ENCODE peak calls at places on chromosomes 6 and 20, in six cellular contexts. A is lower lobe of right lung, J is A549, Q is astrocyte of the cerebellum, I is upper lobe of right lung, Y is transverse colon. T is an unnamed sample.
A peak's percentile ranks its signal among the peaks of the same experiment; 100 is the strongest.

GRCh38 chr6:47097092-47097945 is 55.2 kb upstream of the ADGRF1 start:
- DNase-seq in A (peak; percentile 52), J (peak; percentile 55), Q (peak; percentile 78), I (peak; percentile 66), Y (peak; percentile 74), T (peak; percentile 93)

GRCh38 chr20:18360601-18361000 is 72.3 kb downstream of the ZNF133 start:
- DNase-seq in A (no peak), J (no peak), Q (no peak), I (no peak), Y (no peak), T (no peak)

GRCh38 chr6:81751388-81752083 is 945 bp downstream of the TENT5A start:
- DNase-seq in A (peak; percentile 86), J (peak; percentile 2), Q (no peak), I (peak; percentile 87), Y (peak; percentile 62), T (peak; percentile 47)

GRCh38 chr6:30325873-30326445 is 768 bp upstream of the TRIM39 start:
- DNase-seq in A (no peak), J (peak; percentile 49), Q (peak; percentile 24), I (peak; percentile 63), Y (no peak), T (peak; percentile 69)

GRCh38 chr6:170144952-170145587 is 145.8 kb downstream of the DLL1 start:
- DNase-seq in A (no peak), J (no peak), Q (no peak), I (peak; percentile 20), Y (no peak), T (no peak)

GRCh38 chr6:158826819-158827501 is 7.8 kb upstream of the EZR start:
- DNase-seq in A (no peak), J (no peak), Q (no peak), I (no peak), Y (no peak), T (no peak)

GRCh38 chr6:127266178-127266891 is at the start of gene RNF146:
- DNase-seq in A (peak; percentile 89), J (peak; percentile 65), Q (peak; percentile 74), I (peak; percentile 92), Y (peak; percentile 85), T (peak; percentile 91)

GRCh38 chr6:27076116-27076515 is 171.4 kb upstream of the PRSS16 start:
- DNase-seq in A (no peak), J (no peak), Q (no peak), I (no peak), Y (no peak), T (no peak)

GRCh38 chr6:9140861-9141534 is 705.7 kb upstream of the SLC35B3 start:
- DNase-seq in A (no peak), J (no peak), Q (no peak), I (no peak), Y (no peak), T (peak; percentile 9)

GRCh38 chr6:19896580-19897010 is 59.4 kb downstream of the ID4 start:
- DNase-seq in A (no peak), J (no peak), Q (no peak), I (no peak), Y (no peak), T (no peak)

GRCh38 chr20:2103454-2104153 is 2.0 kb downstream of the STK35 start:
- DNase-seq in A (no peak), J (no peak), Q (no peak), I (no peak), Y (no peak), T (no peak)

GRCh38 chr6:49457771-49458170 is 5.3 kb downstream of the MMUT start:
- DNase-seq in A (no peak), J (no peak), Q (no peak), I (no peak), Y (no peak), T (no peak)

GRCh38 chr6:3280866-3281465 is 22.2 kb downstream of the PSMG4 start:
- DNase-seq in A (peak; percentile 35), J (no peak), Q (no peak), I (peak; percentile 48), Y (peak; percentile 5), T (peak; percentile 61)

GRCh38 chr6:106089981-106090380 is 3.8 kb downstream of the PRDM1 start:
- DNase-seq in A (no peak), J (no peak), Q (no peak), I (no peak), Y (no peak), T (peak; percentile 73)

GRCh38 chr6:95848717-95849116 is 167.1 kb upstream of the FUT9 start:
- DNase-seq in A (no peak), J (no peak), Q (no peak), I (no peak), Y (no peak), T (no peak)

GRCh38 chr20:46962452-46963195 is 68.0 kb downstream of the EYA2 start:
- DNase-seq in A (no peak), J (no peak), Q (no peak), I (no peak), Y (no peak), T (no peak)

GRCh38 chr6:97189767-97190166 is 93.2 kb downstream of the MMS22L start:
- DNase-seq in A (no peak), J (no peak), Q (peak; percentile 43), I (no peak), Y (no peak), T (peak; percentile 80)

GRCh38 chr6:144343736-144344428 is 58.7 kb downstream of the UTRN start:
- DNase-seq in A (no peak), J (no peak), Q (no peak), I (no peak), Y (peak; percentile 64), T (no peak)

GRCh38 chr6:436308-437041 is 44.9 kb downstream of the IRF4 start:
- DNase-seq in A (no peak), J (no peak), Q (peak; percentile 74), I (no peak), Y (no peak), T (peak; percentile 74)

GRCh38 chr6:74504941-74505340 is 700.9 kb downstream of the COL12A1 start:
- DNase-seq in A (no peak), J (no peak), Q (no peak), I (no peak), Y (no peak), T (no peak)

GRCh38 chr20:63850689-63851547 is 10.4 kb upstream of the ABHD16B start:
- DNase-seq in A (no peak), J (no peak), Q (no peak), I (no peak), Y (peak; percentile 63), T (no peak)

GRCh38 chr20:8226106-8226505 is 94.0 kb downstream of the PLCB1 start:
- DNase-seq in A (no peak), J (no peak), Q (no peak), I (no peak), Y (no peak), T (no peak)

GRCh38 chr6:36914227-36914794 is 28.6 kb downstream of the C6orf89 start:
- DNase-seq in A (peak; percentile 61), J (peak; percentile 70), Q (peak; percentile 22), I (no peak), Y (peak; percentile 77), T (peak; percentile 63)
- TF ChIP-seq CTCF in A (peak; percentile 11), J (peak; percentile 14), Q (peak; percentile 45), I (no peak), Y (peak; percentile 54), T (peak; percentile 55)

DNA sequence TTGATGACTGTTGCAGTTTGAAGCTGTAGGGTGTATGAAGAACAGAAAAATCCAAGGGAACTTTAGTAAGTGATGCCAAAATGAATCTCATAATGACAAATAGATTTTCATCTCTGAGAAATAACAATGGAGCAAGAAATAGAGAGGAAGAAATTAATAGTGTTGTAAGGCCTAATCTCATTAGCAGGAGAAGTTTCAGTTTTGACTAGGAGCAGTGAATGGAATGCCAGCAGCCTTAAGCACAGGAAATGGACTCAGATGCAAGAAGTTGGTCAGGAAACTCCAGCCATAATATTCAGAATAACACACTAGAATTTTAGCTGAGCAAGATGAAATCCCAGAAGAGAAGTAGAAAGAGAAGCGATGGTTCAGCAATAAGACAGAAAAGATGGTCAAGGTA is 23.9 kb downstream of the ATXN1 start:
- DNase-seq in A (no peak), J (no peak), Q (no peak), I (no peak), Y (no peak), T (peak; percentile 78)
- H3K4me3 ChIP-seq in A (no peak overlapping the region), J (no peak overlapping the region), Q (no peak overlapping the region), I (no peak overlapping the region), Y (no peak overlapping the region), T (no peak overlapping the region)

DNA sequence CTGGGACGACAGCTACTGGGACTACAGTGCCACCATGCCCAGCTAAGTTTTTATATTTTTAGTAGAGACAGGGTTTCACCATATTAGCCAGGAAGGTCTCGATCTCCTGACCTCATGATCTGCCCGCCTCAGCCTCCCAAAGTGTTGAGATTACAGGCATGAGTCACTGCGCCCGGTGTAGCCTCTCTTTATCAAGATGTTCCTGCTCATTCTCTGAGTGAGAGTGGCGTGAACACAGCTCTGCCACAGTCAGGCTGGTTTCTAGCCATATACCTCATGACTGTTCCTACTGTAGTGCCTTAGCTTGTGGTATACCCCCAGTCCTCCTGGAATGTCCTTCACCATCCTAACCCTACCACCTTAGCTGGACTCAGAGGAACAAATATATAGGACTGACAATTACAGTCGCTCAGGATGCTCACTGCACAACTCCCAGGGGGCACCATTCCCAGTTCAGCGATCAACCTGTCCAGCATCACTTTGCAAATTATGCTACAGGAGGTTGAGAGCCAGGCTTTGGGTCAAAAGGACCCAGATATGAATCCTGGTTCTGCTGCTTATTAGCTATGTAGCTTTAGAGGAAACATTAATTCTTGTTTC is 86.3 kb downstream of the CHMP4B start:
- DNase-seq in A (no peak), J (no peak), Q (no peak), I (no peak), Y (no peak), T (no peak)
- TF ChIP-seq CTCF in A (peak; percentile 24), J (no peak), Q (no peak), I (peak; percentile 34), Y (no peak), T (no peak)

DNA sequence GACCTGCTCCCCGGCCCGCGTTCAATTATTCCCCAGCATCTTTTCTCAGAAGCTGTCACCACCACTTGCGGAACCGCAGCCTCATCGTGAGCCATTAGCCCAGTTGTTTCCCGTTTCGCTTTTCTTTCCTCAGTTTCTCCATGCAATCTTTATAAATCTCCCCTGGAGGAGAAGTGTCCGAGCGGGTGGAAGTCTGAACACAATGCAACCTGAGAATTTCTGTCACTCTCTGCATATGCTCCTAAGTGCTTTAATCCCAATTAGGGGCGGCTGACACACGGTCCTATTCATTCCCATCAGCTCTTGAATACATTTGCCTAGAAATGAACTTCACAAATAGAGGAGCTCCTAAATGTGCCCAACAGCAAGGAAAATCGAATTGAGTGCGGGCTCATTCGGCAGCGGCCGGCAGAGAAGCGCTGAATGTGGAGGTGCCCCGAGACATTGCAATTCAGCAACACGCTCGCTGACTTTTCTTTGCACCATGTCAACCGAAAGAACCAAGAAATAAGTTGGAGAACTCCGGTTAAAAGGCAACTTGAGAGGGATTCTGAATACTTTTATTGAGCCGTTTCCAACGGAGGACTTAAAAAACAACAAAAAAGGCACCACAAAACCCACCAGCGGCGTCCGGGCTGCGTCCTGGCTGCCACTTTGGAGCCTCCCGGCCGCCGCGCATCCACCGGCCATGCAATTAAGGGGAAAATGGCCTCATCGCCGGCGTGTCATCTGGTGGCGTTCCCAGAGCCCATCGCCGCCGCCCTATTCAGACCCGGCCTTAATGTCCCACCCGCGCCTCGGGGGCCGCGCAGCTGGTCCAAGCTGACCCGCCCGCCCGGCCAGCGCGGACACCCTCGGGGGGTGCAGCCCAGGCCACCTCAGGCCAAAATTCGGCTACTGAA is 3.9 kb upstream of the PRDM13 start:
- DNase-seq in A (peak; percentile 45), J (no peak), Q (no peak), I (no peak), Y (no peak), T (no peak)
- H3K4me3 ChIP-seq in A (peak overlapping the region; percentile 43), J (peak overlapping the region; percentile 46), Q (no peak overlapping the region), I (peak overlapping the region; percentile 33), Y (peak overlapping the region; percentile 28), T (no peak overlapping the region)

T was measured in choroid plexus epithelial cell.